ENCODE peak calls at places on chromosomes 4 and X, in four cellular contexts. V, O, F and A are unnamed samples.

GRCh38 chrX:134999469-134999868 is 8.7 kb downstream of the SMIM10 start:
- DNase-seq in V (peak; percentile 30), F (peak; percentile 2), O (peak; percentile 44), A (peak; percentile 50)

GRCh38 chrX:53133400-53133799 is 39.5 kb downstream of the KANTR start:
- DNase-seq in O (no peak), V (no peak), F (no peak), A (no peak)

GRCh38 chrX:47030339-47030738 is 47.9 kb upstream of the RGN start:
- DNase-seq in V (peak; percentile 39), O (peak; percentile 53), F (peak; percentile 2), A (peak; percentile 49)

GRCh38 chr4:184972996-184973395 is 45.3 kb upstream of the HELT start:
- DNase-seq in O (no peak), V (no peak), F (no peak), A (no peak)

GRCh38 chr4:24137963-24138601 is 248.2 kb upstream of the PPARGC1A start:
- DNase-seq in V (no peak), O (peak; percentile 78), F (no peak), A (no peak)

GRCh38 chrX:20280938-20281337 is 14.2 kb upstream of the RPS6KA3 start:
- DNase-seq in F (no peak), V (no peak), O (no peak), A (no peak)

GRCh38 chrX:132463411-132463810 is 25.4 kb downstream of the MBNL3 start:
- DNase-seq in V (peak; percentile 17), F (no peak), O (no peak), A (no peak)

GRCh38 chr4:139438141-139438540 is 15.8 kb upstream of the RAB33B start:
- DNase-seq in O (no peak), F (no peak), V (no peak), A (no peak)

GRCh38 chr4:79856196-79856595 is 216.8 kb downstream of the ANTXR2 start:
- DNase-seq in F (no peak), V (no peak), O (no peak), A (no peak)

GRCh38 chr4:151099976-151100417 is 569 bp downstream of the RPS3A start:
- DNase-seq in F (no peak), O (no peak), V (peak; percentile 31), A (no peak)

GRCh38 chrX:1105671-1106419 is 106.6 kb downstream of the CRLF2 start:
- DNase-seq in F (no peak), O (no peak), V (no peak), A (no peak)

GRCh38 chrX:1103360-1103759 is 109.1 kb downstream of the CRLF2 start:
- DNase-seq in O (no peak), F (no peak), V (no peak), A (no peak)

GRCh38 chrX:1106478-1107210 is 105.8 kb downstream of the CRLF2 start:
- DNase-seq in F (no peak), O (no peak), V (no peak), A (no peak)

GRCh38 chrX:1099146-1099770 is 113.2 kb downstream of the CRLF2 start:
- DNase-seq in F (no peak), V (no peak), O (no peak), A (no peak)

GRCh38 chrX:1102786-1103185 is 109.7 kb downstream of the CRLF2 start:
- DNase-seq in F (no peak), V (no peak), O (no peak), A (no peak)
- TF ChIP-seq BHLHE40 in F (no peak), V (no peak), O (no peak), A (no peak)

GRCh38 chrX:39509157-39509556 is 588.6 kb downstream of the BCOR start:
- DNase-seq in V (no peak), F (no peak), O (no peak), A (no peak)
- TF ChIP-seq FOXM1 in V (no peak), F (no peak), O (no peak), A (no peak)

DNA sequence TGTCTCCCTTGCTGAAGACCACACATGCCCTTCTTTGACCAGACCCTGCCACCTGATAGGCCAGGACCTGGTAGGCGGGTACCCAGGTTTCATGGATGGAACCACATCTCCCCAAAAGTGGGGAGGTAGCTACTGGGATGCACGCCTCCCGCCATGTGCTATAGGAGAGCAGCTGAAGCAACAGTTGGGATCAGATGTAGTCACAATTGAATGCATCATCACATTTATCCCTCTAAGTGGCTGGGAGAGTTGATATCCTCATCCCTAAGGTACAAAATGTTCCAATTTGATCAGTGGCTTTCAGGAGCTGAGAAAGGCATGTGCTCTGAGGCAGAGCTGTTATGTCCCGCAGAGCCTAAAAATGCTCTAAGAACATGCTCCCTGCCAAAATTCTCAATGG is 54.0 kb upstream of the MTM1 start:
- DNase-seq in O (no peak), F (no peak), V (no peak), A (no peak)
- TF ChIP-seq BHLHE40 in O (no peak), F (no peak), V (no peak), A (no peak)

DNA sequence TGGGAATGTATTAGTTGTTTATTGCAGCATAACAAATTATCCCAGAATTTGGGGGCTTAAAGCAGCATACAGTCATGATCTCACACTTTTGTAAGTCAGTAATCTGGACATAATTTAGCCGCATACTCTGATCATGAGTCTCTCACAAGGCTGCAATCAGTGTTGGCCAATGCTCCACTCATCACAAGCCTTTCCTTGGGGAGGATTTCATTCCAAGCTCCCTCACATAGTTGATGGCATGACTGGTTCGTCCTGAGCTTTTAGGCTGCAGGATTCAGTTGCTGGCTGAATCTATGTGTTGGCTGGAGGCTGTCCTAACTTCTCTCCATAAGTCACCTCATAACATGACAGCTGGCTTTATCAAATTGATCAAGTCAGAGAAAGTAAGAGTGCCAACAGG is 1568.6 kb upstream of the PCDH7 start:
- DNase-seq in V (no peak), F (no peak), O (no peak), A (no peak)
- TF ChIP-seq FOXM1 in V (no peak), F (no peak), O (no peak), A (no peak)

GRCh38 chr4:107122736-107123135 is 86.6 kb upstream of the DKK2 start:
- DNase-seq in V (no peak), F (no peak), O (no peak), A (no peak)

GRCh38 chr4:107125496-107125895 is 89.4 kb upstream of the DKK2 start:
- DNase-seq in F (no peak), O (no peak), V (no peak), A (no peak)

GRCh38 chr4:107117726-107118125 is 81.6 kb upstream of the DKK2 start:
- DNase-seq in V (no peak), F (no peak), O (no peak), A (no peak)

GRCh38 chr4:107115185-107115847 is 79.2 kb upstream of the DKK2 start:
- DNase-seq in F (no peak), V (no peak), O (no peak), A (no peak)

DNA sequence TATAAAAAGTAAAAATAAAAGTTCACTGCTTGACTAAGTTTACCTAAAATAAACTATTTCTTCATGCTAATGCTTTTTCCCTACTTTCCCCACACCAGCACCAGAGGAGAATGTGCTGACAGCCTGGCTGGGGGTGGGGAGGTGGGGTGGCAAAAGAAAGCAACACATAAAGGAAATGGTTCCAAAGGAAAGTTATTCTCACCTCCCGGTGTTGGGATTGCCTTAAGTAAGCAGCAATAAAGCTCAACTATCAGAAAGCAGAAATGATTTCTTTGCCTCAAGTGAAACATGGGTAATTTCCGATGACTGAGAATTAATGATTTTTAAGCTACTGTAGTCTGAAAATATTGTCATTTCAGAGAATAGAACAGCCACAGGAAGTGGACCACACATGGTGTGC is 84.5 kb upstream of the DKK2 start:
- DNase-seq in F (no peak), V (no peak), O (no peak), A (no peak)
- TF ChIP-seq BHLHE40 in F (no peak), V (no peak), O (no peak), A (no peak)

DNA sequence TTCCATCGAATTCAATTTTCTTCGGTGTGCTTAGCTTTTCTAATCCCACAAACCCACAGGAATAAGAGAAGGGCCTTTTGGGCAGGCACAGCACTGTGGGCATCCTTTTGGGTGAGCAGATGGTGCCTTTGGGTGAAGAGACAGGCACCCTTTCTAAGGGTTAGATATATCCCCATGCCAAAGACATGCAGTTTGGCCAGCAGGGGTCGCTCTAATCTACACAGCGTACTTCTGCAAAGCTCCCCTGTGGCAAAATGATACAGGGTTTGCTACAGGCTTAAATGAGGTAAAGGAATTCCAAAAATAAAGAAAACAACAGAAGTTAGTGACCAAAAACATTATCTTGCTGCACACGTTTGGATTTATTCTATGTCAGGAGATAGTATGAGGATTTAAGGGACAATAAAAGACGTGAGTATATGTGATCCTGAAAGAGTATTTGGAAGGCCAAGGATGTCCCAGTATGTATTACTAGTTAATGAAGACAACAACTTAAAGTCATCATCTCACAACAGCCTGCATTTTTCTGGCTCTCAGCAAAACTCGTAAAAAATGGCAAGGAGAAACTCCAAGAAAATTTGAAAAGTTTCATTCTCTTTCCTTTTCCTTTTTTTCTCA is 49.5 kb downstream of the PHEX start:
- DNase-seq in V (peak; percentile 39), F (no peak), O (peak; percentile 18), A (peak; percentile 59)
- TF ChIP-seq FOXM1 in V (no peak), F (no peak), O (no peak), A (no peak)

GRCh38 chr4:126995235-126995634 is 637.5 kb upstream of the INTU start:
- DNase-seq in O (no peak), F (no peak), V (no peak), A (no peak)

GRCh38 chr4:127000846-127001245 is 631.9 kb upstream of the INTU start:
- DNase-seq in O (no peak), V (no peak), F (no peak), A (no peak)

GRCh38 chr4:127001898-127002297 is 630.9 kb upstream of the INTU start:
- DNase-seq in V (no peak), O (no peak), F (no peak), A (no peak)

GRCh38 chr4:127000090-127000489 is 632.7 kb upstream of the INTU start:
- DNase-seq in F (no peak), O (no peak), V (no peak), A (no peak)
- TF ChIP-seq BHLHE40 in F (no peak), O (no peak), V (no peak), A (no peak)

DNA sequence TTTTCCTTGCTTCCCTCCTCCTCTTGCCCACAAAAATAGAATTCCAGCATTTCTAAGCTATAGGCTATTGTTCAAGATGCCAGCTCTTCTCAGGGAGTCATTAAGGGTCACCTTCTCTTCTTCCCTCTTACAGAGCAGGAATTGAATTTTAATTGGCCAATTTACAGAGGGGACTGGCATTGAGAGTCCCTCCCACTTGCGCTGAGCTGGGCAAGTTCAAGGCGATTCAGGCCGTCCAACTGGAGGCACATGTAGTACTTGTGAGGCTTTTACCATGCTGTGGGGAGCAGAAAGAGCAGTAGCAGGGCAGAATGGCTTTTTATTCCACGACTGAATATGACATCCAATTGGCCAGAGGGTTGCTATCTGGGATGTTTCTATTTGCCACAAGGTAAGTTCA is 181.9 kb downstream of the SOWAHB start:
- DNase-seq in V (no peak), F (no peak), O (no peak), A (no peak)
- TF ChIP-seq FOXM1 in V (no peak), F (no peak), O (no peak), A (no peak)